ENCODE peak calls at places on chromosomes 12 and 14, in nine cellular contexts. U is psoas muscle, O is glutamatergic neuron, A is astrocyte, W is endodermal cell, L is nephron progenitor cell, Q is AG09319, Z is cardiac muscle cell, N is bronchial epithelial cell. J is an unnamed sample.

GRCh38 chr12:99960312-99960711 is 24.4 kb downstream of the ANKS1B start:
- DNase-seq in W (no peak), Q (no peak), N (peak; percentile 13), L (no peak), A (no peak), Z (peak; percentile 34), U (no peak), O (no peak), J (no peak)

GRCh38 chr14:70896981-70897380 is 10.3 kb upstream of the PCNX1 start:
- DNase-seq in L (no peak), Q (no peak), A (no peak), N (peak; percentile 38), W (no peak), U (no peak), Z (no peak), O (no peak), J (no peak)

GRCh38 chr12:45745861-45746277 is 16.4 kb downstream of the ARID2 start:
- DNase-seq in A (no peak), L (no peak), N (peak; percentile 47), U (no peak), Q (no peak), W (no peak), O (no peak), Z (peak; percentile 53), J (peak; percentile 11)

GRCh38 chr12:4780624-4781023 is 60.4 kb downstream of the GALNT8 start:
- DNase-seq in L (no peak), A (no peak), N (no peak), Q (no peak), U (no peak), O (no peak), W (peak; percentile 40), Z (no peak), J (no peak)

GRCh38 chr12:62930546-62931425 is 4.2 kb downstream of the PPM1H start:
- DNase-seq in Q (no peak), N (peak; percentile 55), U (no peak), Z (no peak), A (no peak), L (no peak), W (no peak), O (no peak), J (no peak)

GRCh38 chr12:40581889-40582288 is 110.3 kb upstream of the CNTN1 start:
- DNase-seq in O (no peak), L (no peak), Z (no peak), N (no peak), U (no peak), Q (no peak), W (no peak), A (no peak), J (no peak)

GRCh38 chr12:107990325-107990724 is 138.8 kb upstream of the WSCD2 start:
- DNase-seq in O (peak; percentile 78), W (peak; percentile 90), A (no peak), U (peak; percentile 48), N (peak; percentile 21), L (peak; percentile 66), Z (peak; percentile 17), Q (no peak), J (peak; percentile 26)

GRCh38 chr14:85701763-85702162 is 171.8 kb downstream of the FLRT2 start:
- DNase-seq in L (no peak), N (peak; percentile 18), W (no peak), Z (no peak), Q (no peak), A (peak; percentile 0), U (no peak), O (no peak), J (no peak)

GRCh38 chr14:32230695-32231280 is 27.7 kb upstream of the RNU6-8 start:
- DNase-seq in U (no peak), O (no peak), N (peak; percentile 77), W (peak; percentile 47), A (peak; percentile 94), Q (peak; percentile 11), L (no peak), Z (peak; percentile 65), J (no peak)

GRCh38 chr14:32226051-32226450 is 23.0 kb upstream of the RNU6-8 start:
- DNase-seq in W (no peak), Z (no peak), A (peak; percentile 54), N (peak; percentile 28), U (no peak), O (no peak), Q (no peak), L (no peak), J (no peak)

GRCh38 chr14:32230181-32230580 is 27.1 kb upstream of the RNU6-8 start:
- DNase-seq in Q (no peak), A (peak; percentile 91), N (peak; percentile 85), Z (peak; percentile 21), L (no peak), U (no peak), O (no peak), W (no peak), J (no peak)

GRCh38 chr14:32225378-32225920 is 22.4 kb upstream of the RNU6-8 start:
- DNase-seq in Q (no peak), N (no peak), W (peak; percentile 51), O (no peak), A (no peak), L (no peak), U (no peak), Z (no peak), J (no peak)

DNA sequence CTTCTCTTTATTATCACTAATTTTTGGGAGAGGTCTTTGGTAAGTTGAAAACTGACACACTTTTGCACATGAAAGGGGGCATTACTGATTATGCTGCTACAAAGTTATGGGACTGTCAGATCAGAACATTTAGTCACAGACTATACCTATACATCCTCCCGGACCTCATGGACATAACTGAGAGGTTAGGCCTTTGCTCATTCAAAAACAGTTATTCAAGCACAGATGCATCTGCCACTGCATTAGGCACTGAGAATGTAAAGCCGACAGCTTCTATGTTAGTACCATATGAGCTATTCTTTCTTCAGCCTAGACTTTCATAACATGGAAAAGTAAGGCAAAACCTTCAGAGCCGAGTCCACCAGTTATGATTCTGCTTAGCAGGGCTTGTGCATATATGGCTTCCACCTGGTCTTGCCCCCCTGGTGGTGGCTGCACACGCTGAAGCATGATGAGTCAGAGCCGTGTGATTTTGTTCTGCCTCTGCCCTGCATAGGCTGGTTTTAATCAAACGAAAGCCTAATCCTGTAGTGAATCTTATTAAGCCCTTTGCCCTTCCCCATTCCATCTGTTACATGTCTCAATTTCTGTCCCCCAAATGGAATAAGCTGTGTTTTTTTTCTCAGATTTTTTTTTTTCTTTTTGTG is 21.8 kb upstream of the RNU6-8 start:
- DNase-seq in Z (peak; percentile 61), O (peak; percentile 51), L (no peak), Q (no peak), U (peak; percentile 55), N (peak; percentile 68), W (peak; percentile 65), A (peak; percentile 62), J (no peak)
- TF ChIP-seq CTCF in Z (peak; percentile 48), O (peak; percentile 65), L (peak; percentile 12), Q (peak; percentile 46), U (peak; percentile 45), N (peak; percentile 67), W (peak; percentile 67), A (peak; percentile 59), J (no peak)

DNA sequence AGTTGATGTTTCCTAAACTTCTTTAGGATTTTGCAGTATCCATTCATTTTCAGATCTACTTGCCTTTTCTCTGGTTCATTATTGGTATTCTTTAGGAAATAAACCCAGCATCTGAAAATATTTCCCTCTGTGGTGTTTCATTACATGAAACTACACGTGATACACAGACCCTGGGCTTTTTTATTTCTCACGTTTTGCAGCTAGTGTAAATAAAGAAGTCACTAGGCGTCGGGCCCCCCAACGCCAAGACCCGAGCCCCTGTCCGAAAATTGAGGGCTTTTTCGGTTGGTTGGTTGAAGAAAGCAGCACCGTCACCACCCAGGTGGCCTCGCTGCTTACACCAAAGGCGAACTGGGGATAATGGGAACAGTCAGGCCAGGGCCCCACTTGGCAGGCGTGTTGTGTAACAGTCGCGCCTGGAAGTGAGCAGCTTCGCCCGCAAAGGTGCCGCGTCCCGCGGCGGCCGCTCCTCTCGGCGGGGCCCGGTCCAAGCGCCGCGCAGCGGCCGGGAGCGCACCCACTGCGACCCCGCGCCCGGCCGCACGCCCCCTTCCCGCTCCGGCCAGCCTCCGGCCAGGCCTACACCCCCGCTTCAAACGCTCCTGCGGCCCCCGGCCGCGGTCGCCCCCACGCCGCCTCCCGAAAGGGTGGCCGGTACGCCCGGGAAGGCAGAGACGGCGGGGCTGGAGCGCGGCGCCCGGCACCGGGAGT is 1.2 kb downstream of the DUSP16 start:
- DNase-seq in O (peak; percentile 65), U (peak; percentile 90), Z (peak; percentile 64), L (peak; percentile 68), A (peak; percentile 36), W (peak; percentile 86), Q (no peak), N (peak; percentile 37), J (peak; percentile 28)
- TF ChIP-seq CTCF in O (no peak), U (peak; percentile 19), Z (peak; percentile 2), L (no peak), A (no peak), W (peak; percentile 56), Q (no peak), N (peak; percentile 9), J (no peak)

GRCh38 chr12:125343649-125344048 is 278.4 kb downstream of the AACS start:
- DNase-seq in N (no peak), A (no peak), L (no peak), Z (no peak), O (no peak), Q (no peak), W (no peak), U (no peak), J (no peak)

GRCh38 chr12:125340791-125341190 is 275.6 kb downstream of the AACS start:
- DNase-seq in W (peak; percentile 42), O (no peak), U (no peak), L (no peak), Z (peak; percentile 49), N (peak; percentile 47), Q (peak; percentile 1), A (peak; percentile 84), J (no peak)

GRCh38 chr12:125351788-125352187 is 286.6 kb downstream of the AACS start:
- DNase-seq in A (no peak), W (peak; percentile 40), Z (no peak), N (no peak), U (no peak), L (no peak), Q (no peak), O (no peak), J (no peak)

GRCh38 chr12:125341422-125341821 is 276.2 kb downstream of the AACS start:
- DNase-seq in W (no peak), U (no peak), A (no peak), Z (no peak), N (no peak), Q (no peak), O (no peak), L (no peak), J (no peak)

GRCh38 chr12:125346361-125346760 is 281.1 kb downstream of the AACS start:
- DNase-seq in L (no peak), N (no peak), U (no peak), O (no peak), W (peak; percentile 58), Z (no peak), Q (no peak), A (no peak), J (no peak)
- TF ChIP-seq CTCF in L (no peak), N (no peak), U (no peak), O (no peak), W (peak; percentile 55), Z (no peak), Q (no peak), A (no peak), J (no peak)

DNA sequence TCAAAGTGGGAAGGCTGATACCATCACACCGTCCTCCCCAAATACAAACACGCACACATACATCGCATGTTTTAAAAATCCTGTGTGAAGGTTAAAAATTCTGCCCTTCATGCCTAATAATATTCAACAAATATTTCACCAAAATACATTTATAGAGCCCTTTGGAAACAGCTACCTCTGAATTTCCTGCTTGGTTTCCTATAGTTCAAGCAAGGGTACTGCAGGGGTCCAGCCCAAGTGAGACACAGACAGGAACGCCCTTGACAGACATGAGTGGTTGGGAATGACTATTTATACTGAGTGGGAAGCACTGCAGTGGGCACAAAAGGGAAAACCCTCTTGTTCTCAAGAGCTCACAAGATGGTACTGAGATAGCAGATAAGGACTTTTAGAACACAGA is 51.0 kb downstream of the ST8SIA1 start:
- DNase-seq in W (no peak), Q (no peak), N (no peak), L (no peak), A (no peak), Z (no peak), O (no peak), U (no peak), J (no peak)
- TF ChIP-seq CTCF in W (peak; percentile 68), Q (no peak), N (no peak), L (no peak), A (no peak), Z (no peak), O (peak; percentile 22), U (no peak), J (no peak)